ENCODE peak calls at places on chromosome 3, in five cellular contexts. G is right cardiac atrium, O is GM23248, Z is stomach, L is K562. S is an unnamed sample.

GRCh38 chr3:44506961-44507360 is 29.5 kb upstream of the ZNF445 start:
- DNase-seq in G (no peak), O (no peak), Z (no peak), L (no peak), S (no peak)

GRCh38 chr3:15636028-15636709 is 34.6 kb downstream of the BTD start:
- DNase-seq in G (peak), O (peak), Z (no peak), L (no peak), S (no peak)

GRCh38 chr3:47932431-47932830 is 83.8 kb downstream of the MAP4 start:
- DNase-seq in G (no peak), O (peak), Z (no peak), L (no peak), S (no peak)

GRCh38 chr3:122510878-122511481 is 3.8 kb downstream of the KPNA1 start:
- DNase-seq in G (no peak), O (no peak), Z (no peak), L (peak), S (no peak)

GRCh38 chr3:183249006-183249718 is 3.9 kb upstream of the B3GNT5 start:
- DNase-seq in G (no peak), O (no peak), Z (no peak), L (no peak), S (no peak)

GRCh38 chr3:129305592-129306091 is 27.0 kb downstream of the HMCES start:
- DNase-seq in G (peak), O (peak), Z (peak), L (peak), S (peak)

GRCh38 chr3:16837602-16838001 is 47.2 kb upstream of the PLCL2 start:
- DNase-seq in G (peak), O (no peak), Z (no peak), L (no peak), S (no peak)

GRCh38 chr3:73398084-73398483 is 226.7 kb downstream of the PDZRN3 start:
- DNase-seq in G (no peak), O (no peak), Z (no peak), L (no peak), S (no peak)

GRCh38 chr3:126053949-126054569 is 29.9 kb downstream of the SLC41A3 start:
- DNase-seq in G (no peak), O (no peak), Z (no peak), L (no peak), S (no peak)

GRCh38 chr3:160179906-160180305 is 45.3 kb upstream of the C3orf80 start:
- DNase-seq in G (no peak), O (no peak), Z (no peak), L (no peak), S (no peak)

GRCh38 chr3:174531262-174531982 is 327.7 kb upstream of the NAALADL2 start:
- DNase-seq in G (no peak), O (no peak), Z (no peak), L (no peak), S (no peak)

GRCh38 chr3:63809607-63810006 is 9.5 kb upstream of the C3orf49 start:
- DNase-seq in G (no peak), O (peak), Z (no peak), L (no peak), S (no peak)

GRCh38 chr3:32303051-32303786 is 64.7 kb downstream of the CMTM8 start:
- DNase-seq in G (no peak), O (no peak), Z (no peak), L (no peak), S (no peak)

GRCh38 chr3:191774485-191774884 is 313.5 kb downstream of the PYDC2 start:
- DNase-seq in G (no peak), O (peak), Z (no peak), L (no peak), S (no peak)

GRCh38 chr3:184015381-184016019 is 2.2 kb downstream of the ABCC5 start:
- DNase-seq in G (no peak), O (no peak), Z (peak), L (peak), S (no peak)

GRCh38 chr3:13528217-13528801 is 20.6 kb upstream of the FBLN2 start:
- DNase-seq in G (peak), O (peak), Z (no peak), L (peak), S (no peak)

GRCh38 chr3:126111126-126111551 is 27.2 kb upstream of the SLC41A3 start:
- DNase-seq in G (no peak), O (no peak), Z (peak), L (no peak), S (no peak)

GRCh38 chr3:100506355-100506754 is 13.9 kb downstream of the TMEM45A start:
- DNase-seq in G (no peak), O (peak), Z (no peak), L (no peak), S (no peak)

GRCh38 chr3:81980566-81981494 is 219.4 kb upstream of the GBE1 start:
- DNase-seq in G (no peak), O (no peak), Z (no peak), L (no peak), S (no peak)

GRCh38 chr3:172658344-172659245 is 52.3 kb downstream of the NCEH1 start:
- DNase-seq in G (no peak), O (peak), Z (no peak), L (peak), S (no peak)

GRCh38 chr3:76400141-76400540 is 614.8 kb upstream of the ZNF717 start:
- DNase-seq in G (no peak), O (peak), Z (no peak), L (no peak), S (no peak)

GRCh38 chr3:101542952-101543351 is 18.7 kb upstream of the TRMT10C start:
- DNase-seq in G (no peak), O (no peak), Z (no peak), L (no peak), S (no peak)

GRCh38 chr3:25038907-25039306 is 389.2 kb upstream of the RARB start:
- DNase-seq in G (no peak), O (no peak), Z (no peak), L (no peak), S (no peak)

GRCh38 chr3:129650256-129650872 is 43.9 kb upstream of the PLXND1 start:
- DNase-seq in G (peak), O (peak), Z (peak), L (peak), S (peak)

GRCh38 chr3:43268636-43269035 is 17.7 kb upstream of the SNRK start:
- DNase-seq in G (no peak), O (peak), Z (no peak), L (no peak), S (no peak)

GRCh38 chr3:42886294-42886822 is 10.7 kb upstream of the CYP8B1 start:
- DNase-seq in G (no peak), O (no peak), Z (no peak), L (no peak), S (no peak)

GRCh38 chr3:16441306-16441898 is 72.1 kb downstream of the RFTN1 start:
- DNase-seq in G (no peak), O (peak), Z (no peak), L (no peak), S (no peak)

GRCh38 chr3:122055215-122055614 is at the start of gene CD86:
- DNase-seq in G (no peak), O (peak), Z (no peak), L (no peak), S (no peak)

DNA sequence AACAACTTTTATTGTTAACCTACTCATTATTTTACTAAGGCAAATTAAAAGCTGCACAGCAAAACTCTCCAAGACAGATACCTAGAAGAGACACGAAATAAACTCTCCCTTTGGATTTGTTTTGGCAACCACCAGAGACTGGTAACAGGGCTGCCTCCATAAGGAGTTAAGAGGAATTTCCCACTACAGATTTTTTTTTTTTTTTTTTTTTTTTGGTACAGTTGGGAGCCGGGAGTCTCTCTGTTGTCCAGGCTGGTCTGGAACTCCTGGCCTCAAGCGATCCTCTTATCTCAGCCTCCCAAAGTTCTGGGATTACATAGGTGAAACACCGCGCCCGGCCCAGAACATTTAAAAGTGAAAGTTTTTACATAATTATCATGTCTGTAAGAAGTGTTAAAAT is 73.6 kb upstream of the VGLL4 start:
- DNase-seq in G (no peak), O (peak), Z (no peak), L (no peak), S (no peak)
- H3K27ac ChIP-seq in G (no peak), O (peak), Z (peak), L (no peak), S (no peak)

GRCh38 chr3:9157651-9158383 is 91.6 kb downstream of the SRGAP3 start:
- DNase-seq in G (no peak), O (no peak), Z (no peak), L (no peak), S (no peak)
- H3K27ac ChIP-seq in G (no peak), O (no peak), Z (no peak), L (no peak), S (no peak)

DNA sequence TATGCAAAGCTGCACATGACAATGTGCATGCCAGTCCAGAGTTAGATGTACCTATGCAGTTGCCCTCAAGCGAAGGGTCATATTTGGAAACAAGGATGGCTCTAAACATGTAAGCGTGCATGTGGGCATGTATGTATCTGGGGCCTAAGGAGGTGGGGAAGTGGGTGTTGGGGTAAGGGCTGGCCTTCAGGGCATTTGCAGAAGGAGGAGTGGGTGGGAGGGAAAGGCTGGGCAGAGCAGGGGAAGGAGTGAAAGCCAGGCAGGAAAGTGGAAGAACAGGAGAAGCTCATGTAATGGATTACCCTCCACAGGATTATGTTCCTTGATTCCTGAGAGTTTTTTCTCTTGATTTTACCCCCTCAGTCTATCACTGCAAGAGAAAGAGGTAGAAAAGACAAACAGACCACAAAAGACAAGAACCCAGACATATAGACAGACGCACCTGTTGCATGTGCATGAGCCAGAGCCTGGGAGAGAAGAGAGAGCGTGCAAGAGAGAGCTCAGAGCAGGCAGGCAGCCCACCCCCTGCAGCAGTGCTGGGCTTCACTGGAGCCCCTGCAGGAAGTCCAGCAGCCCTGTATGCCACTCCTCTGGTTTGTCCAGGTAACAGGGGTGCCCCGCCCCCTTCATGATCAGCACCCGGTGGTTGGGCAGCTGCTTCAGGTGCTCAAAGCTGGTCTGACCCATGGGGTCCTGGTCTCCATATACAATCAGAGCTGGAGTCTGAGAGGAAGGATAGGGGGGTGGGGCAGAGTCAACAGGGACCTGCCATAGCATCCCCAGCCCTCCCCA is 1.8 kb upstream of the PCBP4 start:
- DNase-seq in G (peak), O (no peak), Z (no peak), L (no peak), S (no peak)
- H3K27ac ChIP-seq in G (no peak), O (no peak), Z (peak), L (no peak), S (peak)

GRCh38 chr3:119582178-119582577 is 2.9 kb downstream of the ADPRH start:
- DNase-seq in G (no peak), O (no peak), Z (no peak), L (no peak), S (no peak)
- H3K27ac ChIP-seq in G (no peak), O (no peak), Z (no peak), L (no peak), S (no peak)

GRCh38 chr3:49634736-49635135 is 39.4 kb upstream of the APEH start:
- DNase-seq in G (no peak), O (no peak), Z (no peak), L (no peak), S (no peak)
- H3K27ac ChIP-seq in G (no peak), O (no peak), Z (no peak), L (no peak), S (no peak)

GRCh38 chr3:127820871-127821853 is 1.2 kb downstream of the MGLL start:
- DNase-seq in G (no peak), O (peak), Z (peak), L (no peak), S (no peak)
- H3K27ac ChIP-seq in G (peak), O (peak), Z (peak), L (no peak), S (peak)

GRCh38 chr3:179852117-179852886 is 184.4 kb downstream of the PEX5L start:
- DNase-seq in G (no peak), O (peak), Z (no peak), L (peak), S (no peak)
- H3K27ac ChIP-seq in G (no peak), O (no peak), Z (no peak), L (no peak), S (no peak)

S was measured in substantia nigra.